ENCODE peak calls at places on chromosome 7, in seven cellular contexts. One of them, this sample, is unnamed.
A peak's percentile ranks its signal among the peaks of the same experiment; 100 is the strongest.

GRCh38 chr7:101542527-101543241 is 86.4 kb downstream of the MYL10 start:
- DNase-seq in AG04450: no peak
- DNase-seq in fibroblast of pulmonary artery: peak; percentile 49
- DNase-seq in tibial artery: peak; percentile 78
- DNase-seq in endodermal cell: peak; percentile 97
- DNase-seq in SK-N-SH: peak; percentile 85
- DNase-seq in heart left ventricle: peak; percentile 63
- DNase-seq in this sample: peak; percentile 83

GRCh38 chr7:20287317-20287716 is 43.4 kb upstream of the ITGB8 start:
- DNase-seq in AG04450: no peak
- DNase-seq in fibroblast of pulmonary artery: no peak
- DNase-seq in tibial artery: no peak
- DNase-seq in endodermal cell: no peak
- DNase-seq in SK-N-SH: no peak
- DNase-seq in heart left ventricle: no peak
- DNase-seq in this sample: no peak

GRCh38 chr7:121016976-121017375 is 28.5 kb downstream of the CPED1 start:
- DNase-seq in AG04450: no peak
- DNase-seq in fibroblast of pulmonary artery: peak; percentile 69
- DNase-seq in tibial artery: no peak
- DNase-seq in endodermal cell: no peak
- DNase-seq in SK-N-SH: no peak
- DNase-seq in heart left ventricle: no peak
- DNase-seq in this sample: no peak

GRCh38 chr7:143013473-143013872 is 13.5 kb downstream of the OR9A2 start:
- DNase-seq in AG04450: no peak
- DNase-seq in fibroblast of pulmonary artery: peak; percentile 58
- DNase-seq in tibial artery: no peak
- DNase-seq in endodermal cell: no peak
- DNase-seq in SK-N-SH: no peak
- DNase-seq in heart left ventricle: no peak
- DNase-seq in this sample: no peak

GRCh38 chr7:771241-772004 is 44.3 kb upstream of the PRKAR1B start:
- DNase-seq in AG04450: no peak
- DNase-seq in fibroblast of pulmonary artery: peak; percentile 60
- DNase-seq in tibial artery: peak; percentile 51
- DNase-seq in endodermal cell: no peak
- DNase-seq in SK-N-SH: peak; percentile 76
- DNase-seq in heart left ventricle: peak; percentile 89
- DNase-seq in this sample: peak; percentile 59

GRCh38 chr7:64744680-64745079 is 49.5 kb upstream of the ZNF138 start:
- DNase-seq in AG04450: no peak
- DNase-seq in fibroblast of pulmonary artery: no peak
- DNase-seq in tibial artery: no peak
- DNase-seq in endodermal cell: no peak
- DNase-seq in SK-N-SH: no peak
- DNase-seq in heart left ventricle: no peak
- DNase-seq in this sample: no peak

GRCh38 chr7:8605227-8605626 is 171.8 kb downstream of the NXPH1 start:
- DNase-seq in AG04450: no peak
- DNase-seq in fibroblast of pulmonary artery: no peak
- DNase-seq in tibial artery: no peak
- DNase-seq in endodermal cell: no peak
- DNase-seq in SK-N-SH: no peak
- DNase-seq in heart left ventricle: no peak
- DNase-seq in this sample: no peak

GRCh38 chr7:41652265-41652664 is 50.6 kb downstream of the INHBA start:
- DNase-seq in AG04450: no peak
- DNase-seq in fibroblast of pulmonary artery: peak; percentile 29
- DNase-seq in tibial artery: no peak
- DNase-seq in endodermal cell: no peak
- DNase-seq in SK-N-SH: no peak
- DNase-seq in heart left ventricle: peak; percentile 28
- DNase-seq in this sample: no peak

GRCh38 chr7:80635533-80635932 is 2.9 kb upstream of the CD36 start:
- DNase-seq in AG04450: no peak
- DNase-seq in fibroblast of pulmonary artery: no peak
- DNase-seq in tibial artery: no peak
- DNase-seq in endodermal cell: no peak
- DNase-seq in SK-N-SH: no peak
- DNase-seq in heart left ventricle: no peak
- DNase-seq in this sample: no peak

GRCh38 chr7:15870337-15870736 is 183.9 kb upstream of the MEOX2 start:
- DNase-seq in AG04450: no peak
- DNase-seq in fibroblast of pulmonary artery: no peak
- DNase-seq in tibial artery: no peak
- DNase-seq in endodermal cell: no peak
- DNase-seq in SK-N-SH: no peak
- DNase-seq in heart left ventricle: no peak
- DNase-seq in this sample: no peak

GRCh38 chr7:105661625-105662024 is 80.3 kb upstream of the EFCAB10 start:
- DNase-seq in AG04450: no peak
- DNase-seq in fibroblast of pulmonary artery: no peak
- DNase-seq in tibial artery: no peak
- DNase-seq in endodermal cell: no peak
- DNase-seq in SK-N-SH: no peak
- DNase-seq in heart left ventricle: no peak
- DNase-seq in this sample: no peak

GRCh38 chr7:42550706-42551470 is 313.9 kb upstream of the GLI3 start:
- DNase-seq in AG04450: no peak
- DNase-seq in fibroblast of pulmonary artery: no peak
- DNase-seq in tibial artery: no peak
- DNase-seq in endodermal cell: no peak
- DNase-seq in SK-N-SH: no peak
- DNase-seq in heart left ventricle: no peak
- DNase-seq in this sample: no peak

GRCh38 chr7:109213081-109213480 is 643.4 kb downstream of the DNAJB9 start:
- DNase-seq in AG04450: no peak
- DNase-seq in fibroblast of pulmonary artery: no peak
- DNase-seq in tibial artery: no peak
- DNase-seq in endodermal cell: no peak
- DNase-seq in SK-N-SH: no peak
- DNase-seq in heart left ventricle: no peak
- DNase-seq in this sample: no peak

GRCh38 chr7:98399903-98400537 is 870 bp downstream of the BAIAP2L1 start:
- DNase-seq in AG04450: no peak
- DNase-seq in fibroblast of pulmonary artery: peak; percentile 24
- DNase-seq in tibial artery: no peak
- DNase-seq in endodermal cell: peak; percentile 55
- DNase-seq in SK-N-SH: peak; percentile 73
- DNase-seq in heart left ventricle: no peak
- DNase-seq in this sample: no peak

GRCh38 chr7:156456503-156457115 is 184.0 kb upstream of the RNF32 start:
- DNase-seq in AG04450: no peak
- DNase-seq in fibroblast of pulmonary artery: no peak
- DNase-seq in tibial artery: no peak
- DNase-seq in endodermal cell: peak; percentile 56
- DNase-seq in SK-N-SH: no peak
- DNase-seq in heart left ventricle: no peak
- DNase-seq in this sample: no peak

DNA sequence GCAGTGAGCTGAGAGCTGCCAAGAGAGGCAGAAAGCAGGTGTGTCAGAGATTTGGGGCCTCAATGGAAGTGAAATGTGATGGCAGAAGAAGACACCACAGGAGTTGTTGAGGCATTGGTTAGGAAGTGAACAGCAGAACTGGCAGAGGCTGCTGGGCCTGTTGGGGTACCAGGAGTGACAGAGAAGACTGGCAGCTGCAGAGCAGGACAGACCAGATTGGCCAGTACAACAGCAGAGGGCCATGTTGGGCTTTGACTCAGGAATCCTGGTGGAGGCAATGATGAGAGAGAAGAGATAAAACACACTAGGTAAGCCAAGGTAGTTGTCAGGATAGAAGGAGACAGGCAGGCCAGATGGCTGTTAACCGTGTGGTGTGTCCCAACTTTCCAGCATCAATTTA is 19.9 kb upstream of the HERPUD2 start:
- DNase-seq in AG04450: no peak
- DNase-seq in fibroblast of pulmonary artery: no peak
- DNase-seq in tibial artery: no peak
- DNase-seq in endodermal cell: peak; percentile 68
- DNase-seq in SK-N-SH: no peak
- DNase-seq in heart left ventricle: no peak
- DNase-seq in this sample: peak; percentile 78
- TF ChIP-seq CTCF in AG04450: no peak
- TF ChIP-seq CTCF in fibroblast of pulmonary artery: no peak
- TF ChIP-seq CTCF in tibial artery: no peak
- TF ChIP-seq CTCF in endodermal cell: peak; percentile 50
- TF ChIP-seq CTCF in SK-N-SH: no peak
- TF ChIP-seq CTCF in heart left ventricle: no peak
- TF ChIP-seq CTCF in this sample: peak; percentile 28

GRCh38 chr7:100467638-100468373 is 3.7 kb upstream of the SPACDR start:
- DNase-seq in AG04450: no peak
- DNase-seq in fibroblast of pulmonary artery: no peak
- DNase-seq in tibial artery: no peak
- DNase-seq in endodermal cell: peak; percentile 39
- DNase-seq in SK-N-SH: peak; percentile 82
- DNase-seq in heart left ventricle: no peak
- DNase-seq in this sample: no peak
- H3K4me3 ChIP-seq in AG04450: no peak overlapping the region
- H3K4me3 ChIP-seq in fibroblast of pulmonary artery: no peak overlapping the region
- H3K4me3 ChIP-seq in tibial artery: no peak overlapping the region
- H3K4me3 ChIP-seq in endodermal cell: no peak overlapping the region
- H3K4me3 ChIP-seq in SK-N-SH: no peak overlapping the region
- H3K4me3 ChIP-seq in heart left ventricle: no peak overlapping the region
- H3K4me3 ChIP-seq in this sample: no peak overlapping the region

GRCh38 chr7:50628469-50629084 is 63.4 kb upstream of the DDC start:
- DNase-seq in AG04450: no peak
- DNase-seq in fibroblast of pulmonary artery: no peak
- DNase-seq in tibial artery: no peak
- DNase-seq in endodermal cell: peak; percentile 84
- DNase-seq in SK-N-SH: no peak
- DNase-seq in heart left ventricle: no peak
- DNase-seq in this sample: no peak
- TF ChIP-seq CTCF in AG04450: no peak
- TF ChIP-seq CTCF in fibroblast of pulmonary artery: no peak
- TF ChIP-seq CTCF in tibial artery: no peak
- TF ChIP-seq CTCF in endodermal cell: peak; percentile 70
- TF ChIP-seq CTCF in SK-N-SH: no peak
- TF ChIP-seq CTCF in heart left ventricle: no peak
- TF ChIP-seq CTCF in this sample: peak; percentile 47

DNA sequence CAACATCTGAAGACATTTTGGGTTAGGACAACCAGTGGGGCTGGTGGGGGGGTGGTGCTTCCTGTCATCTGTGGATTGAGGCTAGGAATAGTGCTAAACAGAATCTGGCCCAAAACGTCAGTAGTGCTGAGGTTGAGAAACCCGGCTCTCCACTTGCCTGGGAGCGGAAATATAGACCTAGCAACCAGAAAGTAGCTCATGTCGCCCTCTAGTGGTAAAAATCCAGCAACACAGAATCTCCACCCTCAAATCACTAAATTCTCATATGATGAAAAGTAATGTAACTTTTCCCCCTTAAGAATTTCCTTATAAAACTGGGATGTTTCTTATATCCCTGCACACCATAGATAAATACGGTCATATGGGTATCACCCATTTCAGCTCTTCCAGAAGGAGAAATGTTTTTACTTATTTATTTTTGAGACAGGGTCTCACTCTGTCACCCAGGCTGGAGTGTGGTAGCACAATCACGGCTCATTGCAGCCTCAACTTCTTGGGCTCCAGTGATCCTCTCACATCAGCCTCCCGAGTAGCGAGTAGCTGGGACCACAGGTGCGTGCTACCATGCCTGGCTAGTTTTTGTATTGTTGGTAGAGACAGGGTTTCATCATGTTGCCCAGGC is 34.4 kb downstream of the ZC3HAV1 start:
- DNase-seq in AG04450: peak; percentile 65
- DNase-seq in fibroblast of pulmonary artery: peak; percentile 90
- DNase-seq in tibial artery: peak; percentile 71
- DNase-seq in endodermal cell: peak; percentile 84
- DNase-seq in SK-N-SH: peak; percentile 84
- DNase-seq in heart left ventricle: peak; percentile 71
- DNase-seq in this sample: peak; percentile 64
- H3K4me3 ChIP-seq in AG04450: no peak overlapping the region
- H3K4me3 ChIP-seq in fibroblast of pulmonary artery: no peak overlapping the region
- H3K4me3 ChIP-seq in tibial artery: no peak overlapping the region
- H3K4me3 ChIP-seq in endodermal cell: no peak overlapping the region
- H3K4me3 ChIP-seq in SK-N-SH: no peak overlapping the region
- H3K4me3 ChIP-seq in heart left ventricle: no peak overlapping the region
- H3K4me3 ChIP-seq in this sample: no peak overlapping the region

GRCh38 chr7:38373155-38373554 is 99.7 kb upstream of the TARP start:
- DNase-seq in AG04450: no peak
- DNase-seq in fibroblast of pulmonary artery: no peak
- DNase-seq in tibial artery: peak; percentile 34
- DNase-seq in endodermal cell: no peak
- DNase-seq in SK-N-SH: no peak
- DNase-seq in heart left ventricle: no peak
- DNase-seq in this sample: no peak

GRCh38 chr7:38369816-38370493 is 96.5 kb upstream of the TARP start:
- DNase-seq in AG04450: peak; percentile 67
- DNase-seq in fibroblast of pulmonary artery: peak; percentile 92
- DNase-seq in tibial artery: peak; percentile 89
- DNase-seq in endodermal cell: peak; percentile 97
- DNase-seq in SK-N-SH: peak; percentile 74
- DNase-seq in heart left ventricle: peak; percentile 91
- DNase-seq in this sample: peak; percentile 87

GRCh38 chr7:38367301-38367700 is 93.9 kb upstream of the TARP start:
- DNase-seq in AG04450: no peak
- DNase-seq in fibroblast of pulmonary artery: no peak
- DNase-seq in tibial artery: no peak
- DNase-seq in endodermal cell: no peak
- DNase-seq in SK-N-SH: no peak
- DNase-seq in heart left ventricle: no peak
- DNase-seq in this sample: no peak

DNA sequence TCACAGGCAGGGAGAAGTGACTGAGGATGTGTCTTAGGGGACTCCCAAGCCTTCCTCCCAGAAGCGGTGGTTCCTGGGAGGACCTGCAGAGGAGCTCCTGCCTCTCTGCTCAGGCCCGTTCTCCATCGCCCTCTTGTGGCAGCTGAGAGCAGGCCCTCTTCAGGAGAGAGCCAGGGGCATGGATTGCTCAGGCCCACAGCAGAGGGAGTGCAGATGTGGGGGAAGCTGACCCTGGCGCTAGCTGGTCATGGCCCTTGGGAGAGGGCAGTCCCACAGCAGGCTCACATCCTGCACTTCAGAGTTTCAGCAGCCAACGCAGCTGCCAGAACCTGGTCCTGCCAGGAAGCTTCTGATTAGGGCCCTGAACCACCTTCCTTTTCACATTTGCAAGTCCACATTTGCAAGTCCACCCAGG is 94.8 kb upstream of the TARP start:
- DNase-seq in AG04450: no peak
- DNase-seq in fibroblast of pulmonary artery: peak; percentile 72
- DNase-seq in tibial artery: peak; percentile 49
- DNase-seq in endodermal cell: peak; percentile 97
- DNase-seq in SK-N-SH: peak; percentile 71
- DNase-seq in heart left ventricle: peak; percentile 75
- DNase-seq in this sample: peak; percentile 83
- TF ChIP-seq CTCF in AG04450: peak; percentile 81
- TF ChIP-seq CTCF in fibroblast of pulmonary artery: peak; percentile 74
- TF ChIP-seq CTCF in tibial artery: peak; percentile 44
- TF ChIP-seq CTCF in endodermal cell: peak; percentile 92
- TF ChIP-seq CTCF in SK-N-SH: peak; percentile 78
- TF ChIP-seq CTCF in heart left ventricle: no peak
- TF ChIP-seq CTCF in this sample: peak; percentile 69

This sample was measured in Caco-2.